ENCODE peak calls at places on chromosomes 11 and 22, in nine cellular contexts. K is nephron progenitor cell, J is fibroblast of the aortic adventitia, C is lower lobe of right lung, A is psoas muscle, Z is IMR-90, B is type B pancreatic cell, E is heart left ventricle, I is thoracic aorta. V is an unnamed sample.

GRCh38 chr11:35932641-35933571 is 11.0 kb upstream of the LDLRAD3 start:
- DNase-seq in K (no peak), J (peak), C (no peak), A (no peak), Z (peak), B (no peak), E (no peak), I (no peak), V (no peak)

GRCh38 chr22:44574057-44574456 is 76.0 kb upstream of the RTL6 start:
- DNase-seq in K (no peak), J (peak), C (no peak), A (peak), Z (peak), B (no peak), E (no peak), I (peak), V (no peak)

GRCh38 chr22:19174106-19175025 is 4.2 kb downstream of the SLC25A1 start:
- DNase-seq in K (peak), J (peak), C (no peak), A (peak), Z (peak), B (no peak), E (no peak), I (no peak), V (no peak)

GRCh38 chr11:94647926-94648325 is 80.8 kb downstream of the PIWIL4 start:
- DNase-seq in K (no peak), J (peak), C (no peak), A (peak), Z (peak), B (no peak), E (peak), I (no peak), V (no peak)

GRCh38 chr11:119350302-119350701 is 3.8 kb upstream of the MFRP start:
- DNase-seq in K (no peak), J (no peak), C (no peak), A (no peak), Z (no peak), B (no peak), E (no peak), I (no peak), V (no peak)

GRCh38 chr11:15106201-15106965 is 8.3 kb upstream of the INSC start:
- DNase-seq in K (no peak), J (peak), C (no peak), A (no peak), Z (peak), B (no peak), E (no peak), I (no peak), V (no peak)

GRCh38 chr22:38136607-38137006 is 26.1 kb upstream of the BAIAP2L2 start:
- DNase-seq in K (no peak), J (no peak), C (no peak), A (no peak), Z (no peak), B (no peak), E (no peak), I (no peak), V (no peak)

GRCh38 chr22:30488121-30488520 is 16.3 kb upstream of the SEC14L3 start:
- DNase-seq in K (no peak), J (no peak), C (no peak), A (no peak), Z (no peak), B (no peak), E (no peak), I (no peak), V (peak)

GRCh38 chr22:47899894-47900293 is 1137.4 kb downstream of the TBC1D22A start:
- DNase-seq in K (no peak), J (no peak), C (no peak), A (no peak), Z (no peak), B (peak), E (no peak), I (no peak), V (no peak)

GRCh38 chr11:35785287-35786167 is 123.0 kb downstream of the TRIM44 start:
- DNase-seq in K (no peak), J (peak), C (no peak), A (no peak), Z (no peak), B (no peak), E (no peak), I (no peak), V (no peak)

GRCh38 chr11:122646549-122647340 is 8.8 kb upstream of the UBASH3B start:
- DNase-seq in K (no peak), J (peak), C (no peak), A (no peak), Z (peak), B (no peak), E (no peak), I (no peak), V (no peak)

GRCh38 chr11:106974831-106975230 is 43.4 kb downstream of the GUCY1A2 start:
- DNase-seq in K (no peak), J (no peak), C (no peak), A (no peak), Z (no peak), B (no peak), E (no peak), I (no peak), V (no peak)

GRCh38 chr11:17515443-17516176 is 28.6 kb downstream of the USH1C start:
- DNase-seq in K (no peak), J (no peak), C (no peak), A (no peak), Z (no peak), B (no peak), E (no peak), I (no peak), V (no peak)

GRCh38 chr22:49046546-49047305 is 780.9 kb downstream of the BRD1 start:
- DNase-seq in K (peak), J (no peak), C (no peak), A (no peak), Z (no peak), B (no peak), E (no peak), I (no peak), V (peak)

GRCh38 chr11:125348704-125349635 is 147.1 kb downstream of the FEZ1 start:
- DNase-seq in K (peak), J (peak), C (peak), A (peak), Z (peak), B (peak), E (peak), I (no peak), V (peak)

GRCh38 chr22:35622132-35622913 is 5.2 kb upstream of the MB start:
- DNase-seq in K (peak), J (no peak), C (peak), A (peak), Z (no peak), B (no peak), E (peak), I (no peak), V (no peak)
- TF ChIP-seq CTCF in K (no peak), J (no peak), C (no peak), A (no peak), Z (no peak), B (no peak), E (no peak), I (no peak), V (no peak)

GRCh38 chr11:112355726-112356125 is 95.1 kb upstream of the PLET1 start:
- DNase-seq in K (peak), J (peak), C (peak), A (no peak), Z (peak), B (no peak), E (peak), I (no peak), V (peak)
- TF ChIP-seq CTCF in K (peak), J (peak), C (peak), A (no peak), Z (peak), B (peak), E (no peak), I (no peak), V (no peak)

DNA sequence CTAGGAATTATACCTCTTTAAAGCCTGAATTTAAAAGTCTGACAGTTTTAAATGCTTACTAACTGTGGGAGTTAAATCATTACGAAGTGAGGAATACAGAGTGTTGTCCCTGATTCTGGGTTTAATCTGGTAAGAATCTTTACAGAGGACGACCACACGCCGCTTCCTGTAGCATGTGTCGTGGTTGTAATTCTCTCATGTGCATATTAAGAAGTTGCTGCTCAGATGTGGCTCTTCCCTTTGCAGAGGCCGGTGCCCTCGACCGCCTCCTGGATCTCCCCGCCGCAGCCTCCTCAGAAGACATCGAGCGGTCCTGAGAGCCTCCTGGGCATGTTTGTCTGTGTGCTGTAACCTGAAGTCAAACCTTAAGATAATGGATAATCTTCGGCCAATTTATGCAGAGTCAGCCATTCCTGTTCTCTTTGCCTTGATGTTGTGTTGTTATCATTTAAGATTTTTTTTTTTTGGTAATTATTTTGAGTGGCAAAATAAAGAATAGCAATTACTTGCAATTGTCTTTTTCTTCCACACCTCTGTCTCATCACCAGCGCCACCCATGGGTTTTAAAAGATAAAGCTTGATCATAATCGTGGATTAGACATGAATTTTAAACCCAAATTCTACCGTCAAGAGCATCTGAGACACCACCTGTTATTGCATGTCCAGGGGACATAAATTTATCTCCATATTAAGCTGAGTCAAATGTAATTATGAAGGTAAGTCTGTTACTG is 6.5 kb downstream of the GAL start:
- DNase-seq in K (no peak), J (no peak), C (no peak), A (no peak), Z (no peak), B (no peak), E (no peak), I (no peak), V (peak)
- TF ChIP-seq CTCF in K (no peak), J (no peak), C (no peak), A (no peak), Z (peak), B (no peak), E (no peak), I (no peak), V (peak)

GRCh38 chr11:88252208-88252607 is 77.0 kb upstream of the RAB38 start:
- DNase-seq in K (no peak), J (no peak), C (no peak), A (no peak), Z (no peak), B (no peak), E (no peak), I (no peak), V (no peak)

GRCh38 chr11:88250566-88251080 is 75.4 kb upstream of the RAB38 start:
- DNase-seq in K (no peak), J (peak), C (no peak), A (no peak), Z (no peak), B (no peak), E (no peak), I (no peak), V (no peak)

GRCh38 chr11:88246680-88247079 is 71.4 kb upstream of the RAB38 start:
- DNase-seq in K (no peak), J (peak), C (no peak), A (no peak), Z (peak), B (no peak), E (no peak), I (no peak), V (no peak)
- TF ChIP-seq CTCF in K (no peak), J (no peak), C (no peak), A (no peak), Z (no peak), B (no peak), E (no peak), I (no peak), V (no peak)

GRCh38 chr22:42277988-42278776 is 7.7 kb upstream of the TCF20 start:
- DNase-seq in K (no peak), J (no peak), C (no peak), A (peak), Z (no peak), B (peak), E (no peak), I (no peak), V (no peak)
- TF ChIP-seq CTCF in K (no peak), J (no peak), C (no peak), A (no peak), Z (peak), B (peak), E (peak), I (no peak), V (no peak)

DNA sequence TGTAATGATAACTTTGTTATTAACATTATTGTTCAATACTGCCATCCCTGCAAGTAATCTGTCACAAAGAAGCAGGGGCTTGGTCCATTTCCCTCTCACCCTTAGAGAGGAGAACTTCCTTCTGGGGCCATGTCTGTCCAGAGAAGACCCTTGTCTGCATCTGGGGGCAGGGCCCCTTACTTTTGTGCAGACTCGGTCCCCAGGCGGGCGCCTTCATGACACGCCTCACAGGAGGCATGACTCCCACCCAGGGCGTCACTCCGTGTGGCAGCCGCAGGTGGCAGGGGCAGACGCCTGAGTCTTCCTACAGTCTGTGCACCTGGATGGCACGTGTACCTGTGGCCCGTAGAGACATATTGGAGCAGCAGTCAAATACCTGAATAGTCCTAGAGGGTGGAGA is 21.8 kb upstream of the B3GAT1 start:
- DNase-seq in K (no peak), J (no peak), C (no peak), A (no peak), Z (no peak), B (no peak), E (no peak), I (no peak), V (no peak)
- TF ChIP-seq CTCF in K (no peak), J (no peak), C (no peak), A (no peak), Z (no peak), B (no peak), E (no peak), I (no peak), V (no peak)